ENCODE peak calls at places on chromosomes 5 and 9, in four cellular contexts. One of them, this sample, is unnamed.

GRCh38 chr5:106121972-106122605 is 1548.6 kb downstream of the EFNA5 start:
- DNase-seq in NCI-H2029: no peak
- DNase-seq in myocyte: no peak
- DNase-seq in nephron progenitor cell: peak
- DNase-seq in this sample: peak

GRCh38 chr9:72127753-72128152 is 21.5 kb upstream of the GDA start:
- DNase-seq in NCI-H2029: no peak
- DNase-seq in myocyte: no peak
- DNase-seq in nephron progenitor cell: no peak
- DNase-seq in this sample: no peak

GRCh38 chr5:129899454-129899853 is 4.8 kb upstream of the CHSY3 start:
- DNase-seq in NCI-H2029: no peak
- DNase-seq in myocyte: peak
- DNase-seq in nephron progenitor cell: no peak
- DNase-seq in this sample: no peak

GRCh38 chr9:126690431-126691051 is 76.8 kb downstream of the LMX1B start:
- DNase-seq in NCI-H2029: peak
- DNase-seq in myocyte: peak
- DNase-seq in nephron progenitor cell: peak
- DNase-seq in this sample: peak

GRCh38 chr9:88555581-88555980 is 20.6 kb downstream of the NXNL2 start:
- DNase-seq in NCI-H2029: no peak
- DNase-seq in myocyte: no peak
- DNase-seq in nephron progenitor cell: no peak
- DNase-seq in this sample: no peak

GRCh38 chr9:132878695-132879064 is at the start of gene SPACA9:
- DNase-seq in NCI-H2029: no peak
- DNase-seq in myocyte: peak
- DNase-seq in nephron progenitor cell: peak
- DNase-seq in this sample: peak

GRCh38 chr9:16314476-16314875 is 556.0 kb downstream of the BNC2 start:
- DNase-seq in NCI-H2029: no peak
- DNase-seq in myocyte: no peak
- DNase-seq in nephron progenitor cell: no peak
- DNase-seq in this sample: no peak

GRCh38 chr5:115559524-115559923 is 14.9 kb upstream of the FEM1C start:
- DNase-seq in NCI-H2029: no peak
- DNase-seq in myocyte: peak
- DNase-seq in nephron progenitor cell: no peak
- DNase-seq in this sample: no peak

GRCh38 chr5:43889238-43889637 is 286.3 kb downstream of the NNT start:
- DNase-seq in NCI-H2029: no peak
- DNase-seq in myocyte: no peak
- DNase-seq in nephron progenitor cell: no peak
- DNase-seq in this sample: no peak